ENCODE peak calls at places on chromosome 18, in six cellular contexts. G is PC-3, B is MM.1S, J is body of pancreas, I is IMR-90, W is tibial artery. U is an unnamed sample.

GRCh38 chr18:570256-570655 is 9.9 kb upstream of the CETN1 start:
- DNase-seq in G (no peak), B (no peak), J (no peak), I (no peak), W (no peak), U (no peak)

GRCh38 chr18:76519156-76519549 is 24.1 kb upstream of the ZNF516 start:
- DNase-seq in G (no peak), B (no peak), J (no peak), I (no peak), W (no peak), U (no peak)

GRCh38 chr18:47150824-47151366 is 595 bp upstream of the HDHD2 start:
- DNase-seq in G (peak), B (peak), J (peak), I (no peak), W (no peak), U (peak)

GRCh38 chr18:77650799-77651385 is 401.2 kb downstream of the GALR1 start:
- DNase-seq in G (peak), B (peak), J (peak), I (no peak), W (peak), U (peak)

GRCh38 chr18:24930974-24931373 is 421.0 kb downstream of the ZNF521 start:
- DNase-seq in G (peak), B (no peak), J (peak), I (no peak), W (no peak), U (no peak)

GRCh38 chr18:59269563-59270214 is 3.6 kb downstream of the RAX start:
- DNase-seq in G (no peak), B (no peak), J (no peak), I (no peak), W (no peak), U (no peak)

GRCh38 chr18:79518683-79519128 is 123.0 kb downstream of the NFATC1 start:
- DNase-seq in G (no peak), B (no peak), J (no peak), I (no peak), W (no peak), U (no peak)

GRCh38 chr18:74623047-74623816 is 25.6 kb downstream of the ZNF407 start:
- DNase-seq in G (peak), B (no peak), J (no peak), I (peak), W (no peak), U (no peak)

GRCh38 chr18:67662996-67663395 is 146.5 kb upstream of the DSEL start:
- DNase-seq in G (no peak), B (no peak), J (no peak), I (no peak), W (no peak), U (no peak)

GRCh38 chr18:68740966-68741365 is 26.1 kb upstream of the TMX3 start:
- DNase-seq in G (no peak), B (no peak), J (no peak), I (peak), W (no peak), U (no peak)

GRCh38 chr18:3007491-3007890 is 5.5 kb downstream of the LPIN2 start:
- DNase-seq in G (no peak), B (no peak), J (no peak), I (no peak), W (no peak), U (no peak)

GRCh38 chr18:3012920-3013810 is at the start of gene LPIN2:
- DNase-seq in G (peak), B (peak), J (peak), I (peak), W (peak), U (peak)

GRCh38 chr18:3012306-3012919 is 531 bp downstream of the LPIN2 start:
- DNase-seq in G (peak), B (no peak), J (peak), I (peak), W (peak), U (no peak)

GRCh38 chr18:3005462-3005861 is 7.5 kb downstream of the LPIN2 start:
- DNase-seq in G (no peak), B (no peak), J (no peak), I (no peak), W (no peak), U (no peak)

GRCh38 chr18:3008546-3008945 is 4.4 kb downstream of the LPIN2 start:
- DNase-seq in G (peak), B (no peak), J (no peak), I (peak), W (no peak), U (no peak)
- H3K27ac ChIP-seq in G (no peak), B (no peak), J (no peak), I (peak), W (peak), U (no peak)

DNA sequence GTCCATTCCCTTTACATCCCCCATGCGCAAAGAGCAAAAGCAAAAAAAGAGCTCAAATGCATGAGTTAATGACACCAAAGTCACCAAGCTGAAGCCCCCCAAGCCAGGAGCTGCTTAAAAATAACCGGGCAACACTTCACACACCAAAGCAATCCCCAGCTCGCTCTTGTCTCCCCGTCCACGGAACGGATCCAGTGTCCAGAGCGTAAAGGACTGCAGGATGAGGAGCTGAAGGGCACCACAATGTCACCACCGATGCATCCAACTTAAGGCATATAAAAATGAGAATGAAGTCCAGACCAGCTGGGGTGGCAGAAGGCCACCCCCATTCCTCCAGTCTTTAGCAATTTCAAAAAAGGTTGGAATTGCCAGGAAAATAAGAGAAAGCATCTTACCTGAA is 8.7 kb downstream of the SMAD7 start:
- DNase-seq in G (no peak), B (peak), J (no peak), I (no peak), W (no peak), U (no peak)
- H3K27ac ChIP-seq in G (no peak), B (peak), J (peak), I (peak), W (peak), U (peak)

GRCh38 chr18:11175266-11175947 is 26.0 kb upstream of the PIEZO2 start:
- DNase-seq in G (no peak), B (no peak), J (no peak), I (peak), W (no peak), U (no peak)
- H3K27ac ChIP-seq in G (no peak), B (no peak), J (no peak), I (peak), W (peak), U (no peak)

GRCh38 chr18:27860011-27860410 is 316.9 kb downstream of the CDH2 start:
- DNase-seq in G (no peak), B (peak), J (no peak), I (no peak), W (no peak), U (no peak)
- H3K27ac ChIP-seq in G (no peak), B (no peak), J (no peak), I (no peak), W (no peak), U (no peak)

U was measured in left lung.